ENCODE peak calls at places on chromosomes 1 and 21, in four cellular contexts. D is astrocyte of the spinal cord, Q is cardiac fibroblast, N is heart right ventricle. X is an unnamed sample.

GRCh38 chr1:53575141-53575947 is 116.1 kb downstream of the DMRTB1 start:
- DNase-seq in D (no peak), Q (no peak), N (no peak), X (no peak)

GRCh38 chr1:36738245-36738644 is 255.5 kb upstream of the CSF3R start:
- DNase-seq in D (no peak), Q (no peak), N (no peak), X (no peak)

GRCh38 chr1:216222302-216222701 is 200.9 kb downstream of the USH2A start:
- DNase-seq in D (no peak), Q (no peak), N (no peak), X (no peak)

GRCh38 chr1:21907079-21907418 is 30.1 kb downstream of the HSPG2 start:
- DNase-seq in D (no peak), Q (no peak), N (no peak), X (no peak)

GRCh38 chr1:165129568-165130164 is 226.8 kb downstream of the LMX1A start:
- DNase-seq in D (peak; percentile 14), Q (peak; percentile 44), N (peak; percentile 35), X (peak; percentile 44)

GRCh38 chr1:223732993-223733798 is 20.9 kb downstream of the CAPN2 start:
- DNase-seq in D (peak; percentile 63), Q (peak; percentile 61), N (peak; percentile 58), X (peak; percentile 38)

GRCh38 chr1:89781494-89782126 is 39.2 kb upstream of the LRRC8D start:
- DNase-seq in D (no peak), Q (no peak), N (no peak), X (peak; percentile 19)

GRCh38 chr21:46570119-46570518 is 34.8 kb downstream of the S100B start:
- DNase-seq in D (no peak), Q (no peak), N (no peak), X (no peak)

GRCh38 chr1:235409045-235409820 is 42.0 kb downstream of the TBCE start:
- DNase-seq in D (no peak), Q (no peak), N (no peak), X (no peak)

GRCh38 chr1:26996024-26996423 is 2.5 kb downstream of the TRNP1 start:
- DNase-seq in D (no peak), Q (peak; percentile 57), N (no peak), X (peak; percentile 54)

GRCh38 chr1:45359882-45360513 is 19.8 kb upstream of the MUTYH start:
- DNase-seq in D (peak; percentile 69), Q (peak; percentile 85), N (peak; percentile 33), X (peak; percentile 76)

GRCh38 chr1:41239988-41240610 is 2.0 kb downstream of the SCMH1 start:
- DNase-seq in D (peak; percentile 63), Q (peak; percentile 75), N (no peak), X (peak; percentile 71)

GRCh38 chr1:30088594-30089556 is 634.5 kb downstream of the MATN1 start:
- DNase-seq in D (no peak), Q (peak; percentile 14), N (no peak), X (no peak)

GRCh38 chr1:184686540-184686939 is 68.1 kb downstream of the EDEM3 start:
- DNase-seq in D (peak; percentile 15), Q (peak; percentile 55), N (no peak), X (no peak)

GRCh38 chr1:3547055-3548005 is 64.0 kb downstream of the MEGF6 start:
- DNase-seq in D (no peak), Q (no peak), N (no peak), X (no peak)

GRCh38 chr1:235902638-235903542 is 36.2 kb upstream of the LYST start:
- DNase-seq in D (peak; percentile 92), Q (no peak), N (no peak), X (peak; percentile 92)

GRCh38 chr1:2795926-2796325 is 5.6 kb downstream of the TTC34 start:
- DNase-seq in D (no peak), Q (no peak), N (no peak), X (no peak)

GRCh38 chr21:38310619-38311018 is 53.8 kb downstream of the KCNJ15 start:
- DNase-seq in D (peak; percentile 56), Q (peak; percentile 84), N (no peak), X (peak; percentile 95)

GRCh38 chr1:227210604-227211003 is 107.7 kb downstream of the CDC42BPA start:
- DNase-seq in D (no peak), Q (no peak), N (no peak), X (no peak)

GRCh38 chr1:30672661-30673060 is 50.7 kb downstream of the MATN1 start:
- DNase-seq in D (no peak), Q (no peak), N (no peak), X (peak; percentile 16)

GRCh38 chr1:1092149-1092855 is 18.2 kb upstream of the RNF223 start:
- DNase-seq in D (no peak), Q (no peak), N (no peak), X (no peak)

GRCh38 chr1:152067929-152068328 is 20.9 kb downstream of the TCHHL1 start:
- DNase-seq in D (no peak), Q (no peak), N (no peak), X (no peak)

GRCh38 chr1:156063997-156064285 is 3.0 kb downstream of the RAB25 start:
- DNase-seq in D (peak; percentile 39), Q (peak; percentile 47), N (no peak), X (peak; percentile 25)

GRCh38 chr1:200279810-200280411 is 129.9 kb downstream of the ZNF281 start:
- DNase-seq in D (peak; percentile 67), Q (peak; percentile 72), N (no peak), X (peak; percentile 75)

GRCh38 chr1:20661235-20662109 is at the start of gene DDOST:
- DNase-seq in D (peak; percentile 99), Q (peak; percentile 98), N (peak; percentile 96), X (peak; percentile 96)

GRCh38 chr1:185853739-185854138 is 119.5 kb downstream of the HMCN1 start:
- DNase-seq in D (peak; percentile 88), Q (peak; percentile 78), N (no peak), X (peak; percentile 87)

GRCh38 chr1:63012339-63012738 is 228.4 kb downstream of the ATG4C start:
- DNase-seq in D (no peak), Q (peak; percentile 2), N (no peak), X (peak; percentile 14)

GRCh38 chr1:14780271-14780670 is 181.8 kb downstream of the KAZN start:
- DNase-seq in D (no peak), Q (peak; percentile 10), N (no peak), X (peak; percentile 40)

GRCh38 chr1:198157847-198158765 is 1.3 kb downstream of the NEK7 start:
- DNase-seq in D (no peak), Q (peak; percentile 46), N (no peak), X (peak; percentile 53)

GRCh38 chr1:21225065-21225464 is 48.4 kb upstream of the EIF4G3 start:
- DNase-seq in D (no peak), Q (no peak), N (no peak), X (no peak)

GRCh38 chr1:91026777-91027176 is 4.9 kb upstream of the ZNF644 start:
- DNase-seq in D (no peak), Q (peak; percentile 36), N (no peak), X (peak; percentile 34)

DNA sequence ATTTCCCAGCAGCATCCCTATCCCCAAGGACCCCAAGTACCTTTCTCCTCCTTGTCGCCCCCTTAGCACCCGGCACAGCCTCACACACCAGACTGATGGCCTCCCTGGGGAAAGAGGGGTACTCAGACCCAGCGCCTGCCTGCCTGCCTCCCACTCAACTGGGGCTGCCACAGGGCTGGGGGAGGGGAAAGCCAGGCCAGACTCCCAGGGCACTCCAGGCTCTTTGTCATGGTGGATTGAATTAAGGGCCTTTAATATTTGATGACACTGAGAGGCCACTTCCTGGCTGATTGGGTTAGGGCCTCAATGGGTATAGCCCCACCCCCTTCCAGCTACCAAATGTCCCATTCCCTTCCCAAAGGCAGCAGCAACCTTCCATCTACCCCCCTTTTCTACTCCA is 1.8 kb downstream of the SHC1 start:
- DNase-seq in D (no peak), Q (no peak), N (no peak), X (no peak)
- H3K4me3 ChIP-seq in D (peak overlapping the region; percentile 73), Q (peak overlapping the region; percentile 76), N (no peak overlapping the region), X (peak overlapping the region; percentile 79)

GRCh38 chr1:10400013-10400412 is 1.1 kb downstream of the PGD start:
- DNase-seq in D (no peak), Q (no peak), N (no peak), X (no peak)

GRCh38 chr1:10398278-10398733 is 558 bp upstream of the PGD start:
- DNase-seq in D (no peak), Q (no peak), N (no peak), X (peak; percentile 12)

GRCh38 chr1:10399487-10399917 is 638 bp downstream of the PGD start:
- DNase-seq in D (peak; percentile 40), Q (peak; percentile 38), N (no peak), X (peak; percentile 55)

GRCh38 chr1:10396870-10397269 is 2.0 kb upstream of the PGD start:
- DNase-seq in D (no peak), Q (no peak), N (no peak), X (no peak)

GRCh38 chr1:10398734-10399486 is at the start of gene PGD:
- DNase-seq in D (peak; percentile 98), Q (peak; percentile 99), N (peak; percentile 99), X (peak; percentile 97)
- TF ChIP-seq CTCF in D (no peak), Q (no peak), N (no peak), X (no peak)

DNA sequence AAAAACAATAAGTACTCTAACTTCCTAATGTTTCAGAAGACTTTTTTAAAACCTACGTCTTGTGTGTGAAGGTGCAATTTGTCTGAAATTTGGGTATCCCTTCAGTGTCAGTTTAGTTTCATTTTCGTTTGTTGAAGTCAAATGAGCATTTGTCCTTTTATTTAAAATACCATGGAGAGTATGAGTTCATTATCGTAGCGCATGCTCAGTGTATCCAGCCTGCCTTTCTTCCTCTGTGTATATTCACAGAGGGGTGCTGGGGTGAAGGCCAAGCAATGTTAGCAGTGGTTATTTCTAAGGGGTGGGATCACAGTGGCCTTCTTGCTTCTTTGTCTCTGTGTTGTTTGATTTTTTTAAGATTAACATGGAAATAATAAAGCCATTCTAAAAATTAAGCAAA is 43.2 kb downstream of the CNN3 start:
- DNase-seq in D (peak; percentile 87), Q (peak; percentile 66), N (no peak), X (peak; percentile 59)
- H3K4me3 ChIP-seq in D (no peak overlapping the region), Q (no peak overlapping the region), N (no peak overlapping the region), X (no peak overlapping the region)

DNA sequence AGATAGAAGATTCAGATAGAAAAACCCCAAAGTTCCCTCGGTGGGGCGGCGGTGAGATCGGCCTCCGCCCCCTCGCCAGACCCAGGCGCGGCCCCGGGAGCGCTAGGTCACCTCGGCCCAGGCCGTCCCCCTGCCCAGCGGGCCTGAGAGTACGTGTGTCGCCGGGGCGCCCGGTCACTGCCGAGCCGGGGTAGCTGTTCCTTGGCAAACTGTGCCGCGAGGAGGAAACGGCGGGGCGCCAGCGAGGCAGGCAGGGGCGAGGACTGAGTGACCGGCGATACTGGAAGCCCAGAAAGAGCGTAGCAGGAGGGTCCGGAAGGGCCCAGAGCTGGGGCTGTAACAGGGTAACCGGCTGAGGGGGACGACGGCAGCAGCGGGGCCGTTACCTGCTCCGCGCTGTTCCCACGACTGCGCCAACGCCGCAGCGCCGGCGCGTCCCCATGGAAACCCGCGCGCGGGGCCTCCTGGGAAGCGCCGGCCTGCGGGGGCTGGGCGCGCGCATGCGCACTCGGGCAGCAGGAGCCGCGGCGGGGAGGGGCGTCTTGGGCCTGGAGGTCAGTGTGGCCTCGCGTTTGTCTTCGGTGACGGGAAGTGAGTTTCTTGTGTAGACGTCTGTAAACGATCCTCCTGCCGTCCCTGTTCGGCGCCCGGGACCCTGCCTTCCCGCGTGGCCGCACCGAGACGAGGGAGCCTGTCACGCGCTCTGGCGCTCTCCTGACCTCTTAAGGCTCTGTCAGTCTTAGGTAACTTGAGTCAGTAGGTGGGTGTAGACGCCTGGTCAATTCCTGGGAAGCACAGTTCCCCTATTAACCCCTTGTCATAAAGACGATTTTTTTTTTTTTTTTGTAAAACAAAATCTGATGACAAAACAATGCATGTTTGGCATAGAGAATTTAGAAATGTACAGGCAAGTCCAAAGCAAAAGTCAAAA is at the start of gene LCA5L:
- DNase-seq in D (peak; percentile 87), Q (peak; percentile 94), N (peak; percentile 96), X (peak; percentile 84)
- TF ChIP-seq CTCF in D (no peak), Q (peak; percentile 29), N (no peak), X (no peak)

X was measured in fibroblast of mammary gland.